ENCODE peak calls at places on chromosomes 6 and 20, in eight cellular contexts. One of them, this sample, is unnamed.

GRCh38 chr6:74447013-74447412 is 751.0 kb downstream of the CD109 start:
- DNase-seq in lung: no peak
- DNase-seq in foreskin fibroblast: peak
- DNase-seq in tibial nerve: no peak
- DNase-seq in thyroid gland: no peak
- DNase-seq in psoas muscle: no peak
- DNase-seq in NB4: no peak
- DNase-seq in choroid plexus epithelial cell: peak
- DNase-seq in this sample: peak

GRCh38 chr6:91669154-91669903 is 1082.5 kb upstream of the MAP3K7 start:
- DNase-seq in lung: no peak
- DNase-seq in foreskin fibroblast: no peak
- DNase-seq in NB4: no peak
- DNase-seq in thyroid gland: no peak
- DNase-seq in choroid plexus epithelial cell: no peak
- DNase-seq in tibial nerve: no peak
- DNase-seq in psoas muscle: no peak
- DNase-seq in this sample: peak

GRCh38 chr20:11229772-11230171 is 556.0 kb upstream of the JAG1 start:
- DNase-seq in tibial nerve: peak
- DNase-seq in psoas muscle: peak
- DNase-seq in lung: peak
- DNase-seq in NB4: peak
- DNase-seq in thyroid gland: peak
- DNase-seq in choroid plexus epithelial cell: peak
- DNase-seq in foreskin fibroblast: peak
- DNase-seq in this sample: peak

GRCh38 chr6:105545206-105545920 is 142.5 kb upstream of the PREP start:
- DNase-seq in foreskin fibroblast: peak
- DNase-seq in lung: no peak
- DNase-seq in thyroid gland: no peak
- DNase-seq in choroid plexus epithelial cell: peak
- DNase-seq in tibial nerve: no peak
- DNase-seq in NB4: no peak
- DNase-seq in psoas muscle: no peak
- DNase-seq in this sample: no peak

GRCh38 chr20:1323256-1323655 is 5.7 kb downstream of the SDCBP2 start:
- DNase-seq in choroid plexus epithelial cell: peak
- DNase-seq in thyroid gland: no peak
- DNase-seq in psoas muscle: no peak
- DNase-seq in lung: no peak
- DNase-seq in NB4: no peak
- DNase-seq in tibial nerve: no peak
- DNase-seq in foreskin fibroblast: no peak
- DNase-seq in this sample: no peak

GRCh38 chr20:9262653-9263194 is 193.8 kb downstream of the PLCB4 start:
- DNase-seq in NB4: no peak
- DNase-seq in psoas muscle: no peak
- DNase-seq in lung: no peak
- DNase-seq in thyroid gland: no peak
- DNase-seq in choroid plexus epithelial cell: peak
- DNase-seq in foreskin fibroblast: peak
- DNase-seq in tibial nerve: no peak
- DNase-seq in this sample: peak

GRCh38 chr6:8017276-8017701 is 46.9 kb downstream of the BLOC1S5 start:
- DNase-seq in psoas muscle: no peak
- DNase-seq in lung: no peak
- DNase-seq in tibial nerve: no peak
- DNase-seq in NB4: no peak
- DNase-seq in foreskin fibroblast: peak
- DNase-seq in choroid plexus epithelial cell: peak
- DNase-seq in thyroid gland: peak
- DNase-seq in this sample: peak

GRCh38 chr20:40689943-40690835 is 1.2 kb upstream of the MAFB start:
- DNase-seq in lung: peak
- DNase-seq in foreskin fibroblast: peak
- DNase-seq in tibial nerve: peak
- DNase-seq in choroid plexus epithelial cell: peak
- DNase-seq in psoas muscle: peak
- DNase-seq in NB4: peak
- DNase-seq in thyroid gland: peak
- DNase-seq in this sample: peak

GRCh38 chr6:17269840-17270239 is 11.3 kb upstream of the RBM24 start:
- DNase-seq in psoas muscle: no peak
- DNase-seq in tibial nerve: no peak
- DNase-seq in NB4: no peak
- DNase-seq in foreskin fibroblast: no peak
- DNase-seq in lung: no peak
- DNase-seq in choroid plexus epithelial cell: no peak
- DNase-seq in thyroid gland: no peak
- DNase-seq in this sample: peak

GRCh38 chr6:51892339-51892738 is 195.1 kb downstream of the PKHD1 start:
- DNase-seq in psoas muscle: no peak
- DNase-seq in lung: no peak
- DNase-seq in NB4: no peak
- DNase-seq in thyroid gland: no peak
- DNase-seq in tibial nerve: no peak
- DNase-seq in choroid plexus epithelial cell: no peak
- DNase-seq in foreskin fibroblast: no peak
- DNase-seq in this sample: no peak

GRCh38 chr6:140174509-140174908 is 800.1 kb upstream of the CITED2 start:
- DNase-seq in NB4: peak
- DNase-seq in psoas muscle: no peak
- DNase-seq in thyroid gland: no peak
- DNase-seq in lung: no peak
- DNase-seq in foreskin fibroblast: peak
- DNase-seq in tibial nerve: no peak
- DNase-seq in choroid plexus epithelial cell: peak
- DNase-seq in this sample: peak

GRCh38 chr20:59938221-59938620 is 1.9 kb downstream of the PPP1R3D start:
- DNase-seq in psoas muscle: no peak
- DNase-seq in tibial nerve: no peak
- DNase-seq in foreskin fibroblast: peak
- DNase-seq in NB4: no peak
- DNase-seq in thyroid gland: no peak
- DNase-seq in choroid plexus epithelial cell: peak
- DNase-seq in lung: no peak
- DNase-seq in this sample: peak

GRCh38 chr6:46221221-46221793 is 50.5 kb upstream of the ENPP5 start:
- DNase-seq in psoas muscle: no peak
- DNase-seq in lung: no peak
- DNase-seq in choroid plexus epithelial cell: peak
- DNase-seq in NB4: peak
- DNase-seq in thyroid gland: peak
- DNase-seq in foreskin fibroblast: no peak
- DNase-seq in tibial nerve: no peak
- DNase-seq in this sample: peak

GRCh38 chr6:10801224-10801848 is 37.0 kb downstream of the MAK start:
- DNase-seq in lung: peak
- DNase-seq in tibial nerve: peak
- DNase-seq in thyroid gland: peak
- DNase-seq in psoas muscle: peak
- DNase-seq in choroid plexus epithelial cell: peak
- DNase-seq in NB4: peak
- DNase-seq in foreskin fibroblast: peak
- DNase-seq in this sample: peak

GRCh38 chr6:17714879-17715860 is 8.4 kb upstream of the NUP153 start:
- DNase-seq in thyroid gland: no peak
- DNase-seq in foreskin fibroblast: peak
- DNase-seq in lung: no peak
- DNase-seq in psoas muscle: no peak
- DNase-seq in tibial nerve: no peak
- DNase-seq in choroid plexus epithelial cell: peak
- DNase-seq in NB4: peak
- DNase-seq in this sample: peak

DNA sequence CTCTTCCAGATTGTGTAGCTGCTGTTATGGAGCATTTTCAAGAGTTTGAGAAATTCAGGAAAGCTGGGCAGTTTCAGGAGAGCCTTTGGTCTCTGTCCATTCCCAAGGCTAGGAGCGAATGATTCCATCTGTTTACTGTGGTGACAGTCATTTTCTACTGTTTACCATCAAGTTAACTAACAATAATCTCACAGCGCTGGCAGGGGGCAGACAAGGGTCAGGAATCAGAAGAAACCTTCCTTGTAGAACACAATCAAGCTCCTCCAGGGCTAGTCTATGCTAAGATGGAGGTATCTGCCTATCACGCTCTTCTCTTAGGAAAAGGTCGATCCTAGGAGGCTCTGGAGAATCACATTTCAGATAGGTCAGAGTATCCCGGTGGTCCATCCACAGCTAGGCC is 293.9 kb downstream of the KIF16B start:
- DNase-seq in choroid plexus epithelial cell: no peak
- DNase-seq in foreskin fibroblast: no peak
- DNase-seq in NB4: no peak
- DNase-seq in tibial nerve: no peak
- DNase-seq in lung: no peak
- DNase-seq in thyroid gland: no peak
- DNase-seq in psoas muscle: no peak
- DNase-seq in this sample: no peak
- TF ChIP-seq CTCF in choroid plexus epithelial cell: no peak
- TF ChIP-seq CTCF in foreskin fibroblast: no peak
- TF ChIP-seq CTCF in NB4: no peak
- TF ChIP-seq CTCF in tibial nerve: no peak
- TF ChIP-seq CTCF in lung: no peak
- TF ChIP-seq CTCF in thyroid gland: no peak
- TF ChIP-seq CTCF in psoas muscle: no peak
- TF ChIP-seq CTCF in this sample: no peak

GRCh38 chr20:21559305-21559704 is 45.4 kb upstream of the NKX2-2 start:
- DNase-seq in lung: no peak
- DNase-seq in thyroid gland: no peak
- DNase-seq in tibial nerve: no peak
- DNase-seq in foreskin fibroblast: no peak
- DNase-seq in NB4: no peak
- DNase-seq in choroid plexus epithelial cell: no peak
- DNase-seq in psoas muscle: no peak
- DNase-seq in this sample: no peak

GRCh38 chr20:21557246-21557982 is 43.5 kb upstream of the NKX2-2 start:
- DNase-seq in psoas muscle: no peak
- DNase-seq in choroid plexus epithelial cell: no peak
- DNase-seq in NB4: no peak
- DNase-seq in tibial nerve: no peak
- DNase-seq in thyroid gland: no peak
- DNase-seq in foreskin fibroblast: no peak
- DNase-seq in lung: no peak
- DNase-seq in this sample: no peak

GRCh38 chr20:21564127-21564773 is 50.4 kb upstream of the NKX2-2 start:
- DNase-seq in thyroid gland: peak
- DNase-seq in lung: no peak
- DNase-seq in tibial nerve: no peak
- DNase-seq in psoas muscle: no peak
- DNase-seq in NB4: no peak
- DNase-seq in foreskin fibroblast: no peak
- DNase-seq in choroid plexus epithelial cell: no peak
- DNase-seq in this sample: no peak

GRCh38 chr20:21562656-21563055 is 48.8 kb upstream of the NKX2-2 start:
- DNase-seq in thyroid gland: no peak
- DNase-seq in foreskin fibroblast: no peak
- DNase-seq in NB4: no peak
- DNase-seq in psoas muscle: no peak
- DNase-seq in choroid plexus epithelial cell: no peak
- DNase-seq in lung: no peak
- DNase-seq in tibial nerve: no peak
- DNase-seq in this sample: no peak
- H3K4me3 ChIP-seq in thyroid gland: no peak
- H3K4me3 ChIP-seq in foreskin fibroblast: no peak
- H3K4me3 ChIP-seq in NB4: no peak
- H3K4me3 ChIP-seq in psoas muscle: no peak
- H3K4me3 ChIP-seq in choroid plexus epithelial cell: no peak
- H3K4me3 ChIP-seq in lung: no peak
- H3K4me3 ChIP-seq in tibial nerve: no peak
- H3K4me3 ChIP-seq in this sample: no peak

GRCh38 chr6:43971776-43972126 is 155.5 kb downstream of the MRPL14 start:
- DNase-seq in choroid plexus epithelial cell: no peak
- DNase-seq in thyroid gland: no peak
- DNase-seq in NB4: no peak
- DNase-seq in psoas muscle: no peak
- DNase-seq in lung: no peak
- DNase-seq in tibial nerve: no peak
- DNase-seq in foreskin fibroblast: no peak
- DNase-seq in this sample: no peak

GRCh38 chr6:43970913-43971775 is 156.1 kb downstream of the MRPL14 start:
- DNase-seq in tibial nerve: no peak
- DNase-seq in choroid plexus epithelial cell: peak
- DNase-seq in psoas muscle: peak
- DNase-seq in lung: peak
- DNase-seq in thyroid gland: peak
- DNase-seq in NB4: no peak
- DNase-seq in foreskin fibroblast: no peak
- DNase-seq in this sample: no peak

GRCh38 chr6:43973351-43973750 is 153.9 kb downstream of the MRPL14 start:
- DNase-seq in thyroid gland: peak
- DNase-seq in lung: peak
- DNase-seq in choroid plexus epithelial cell: no peak
- DNase-seq in foreskin fibroblast: no peak
- DNase-seq in NB4: no peak
- DNase-seq in tibial nerve: no peak
- DNase-seq in psoas muscle: no peak
- DNase-seq in this sample: no peak

GRCh38 chr6:43972915-43973304 is 154.3 kb downstream of the MRPL14 start:
- DNase-seq in thyroid gland: peak
- DNase-seq in tibial nerve: peak
- DNase-seq in psoas muscle: peak
- DNase-seq in NB4: no peak
- DNase-seq in choroid plexus epithelial cell: peak
- DNase-seq in lung: peak
- DNase-seq in foreskin fibroblast: peak
- DNase-seq in this sample: peak

GRCh38 chr6:43972179-43972914 is 154.9 kb downstream of the MRPL14 start:
- DNase-seq in thyroid gland: peak
- DNase-seq in NB4: no peak
- DNase-seq in psoas muscle: no peak
- DNase-seq in lung: no peak
- DNase-seq in foreskin fibroblast: no peak
- DNase-seq in choroid plexus epithelial cell: no peak
- DNase-seq in tibial nerve: no peak
- DNase-seq in this sample: no peak
- TF ChIP-seq CTCF in thyroid gland: no peak
- TF ChIP-seq CTCF in NB4: no peak
- TF ChIP-seq CTCF in psoas muscle: no peak
- TF ChIP-seq CTCF in lung: no peak
- TF ChIP-seq CTCF in foreskin fibroblast: no peak
- TF ChIP-seq CTCF in choroid plexus epithelial cell: no peak
- TF ChIP-seq CTCF in tibial nerve: no peak
- TF ChIP-seq CTCF in this sample: no peak

GRCh38 chr6:27547157-27548075 is 74.5 kb upstream of the ZNF184 start:
- DNase-seq in lung: no peak
- DNase-seq in NB4: peak
- DNase-seq in foreskin fibroblast: peak
- DNase-seq in thyroid gland: no peak
- DNase-seq in choroid plexus epithelial cell: peak
- DNase-seq in psoas muscle: no peak
- DNase-seq in tibial nerve: no peak
- DNase-seq in this sample: peak
- H3K4me3 ChIP-seq in lung: no peak
- H3K4me3 ChIP-seq in NB4: peak
- H3K4me3 ChIP-seq in foreskin fibroblast: peak
- H3K4me3 ChIP-seq in thyroid gland: no peak
- H3K4me3 ChIP-seq in choroid plexus epithelial cell: peak
- H3K4me3 ChIP-seq in psoas muscle: no peak
- H3K4me3 ChIP-seq in tibial nerve: no peak
- H3K4me3 ChIP-seq in this sample: peak